ENCODE peak calls at places on chromosomes 4 and X, in eight cellular contexts. One of them, this sample, is unnamed. For H3K4me1, the result is how much of the 10 kb centered on the place peaks cover.

GRCh38 chr4:5963611-5964010 is 54.6 kb downstream of the C4orf50 start:
- DNase-seq in upper lobe of right lung: peak
- DNase-seq in stomach: no peak
- DNase-seq in fibroblast of lung: no peak
- DNase-seq in heart right ventricle: no peak
- DNase-seq in cardiac muscle cell: peak
- DNase-seq in lung: no peak
- DNase-seq in mucosa of descending colon: no peak
- DNase-seq in this sample: no peak

GRCh38 chrX:23752740-23753435 is 9.8 kb upstream of the ACOT9 start:
- DNase-seq in upper lobe of right lung: no peak
- DNase-seq in stomach: no peak
- DNase-seq in fibroblast of lung: peak
- DNase-seq in heart right ventricle: no peak
- DNase-seq in cardiac muscle cell: no peak
- DNase-seq in lung: no peak
- DNase-seq in mucosa of descending colon: no peak
- DNase-seq in this sample: no peak

GRCh38 chr4:135508006-135508714 is 1306.6 kb upstream of the PABPC4L start:
- DNase-seq in upper lobe of right lung: no peak
- DNase-seq in stomach: no peak
- DNase-seq in fibroblast of lung: peak
- DNase-seq in heart right ventricle: no peak
- DNase-seq in cardiac muscle cell: no peak
- DNase-seq in lung: no peak
- DNase-seq in mucosa of descending colon: no peak
- DNase-seq in this sample: no peak

GRCh38 chr4:54898163-54898562 is 227.2 kb downstream of the KDR start:
- DNase-seq in upper lobe of right lung: no peak
- DNase-seq in stomach: no peak
- DNase-seq in fibroblast of lung: no peak
- DNase-seq in heart right ventricle: no peak
- DNase-seq in cardiac muscle cell: no peak
- DNase-seq in lung: no peak
- DNase-seq in mucosa of descending colon: no peak
- DNase-seq in this sample: no peak

GRCh38 chrX:40313269-40313668 is 215.5 kb upstream of the BCOR start:
- DNase-seq in upper lobe of right lung: no peak
- DNase-seq in stomach: no peak
- DNase-seq in fibroblast of lung: no peak
- DNase-seq in heart right ventricle: no peak
- DNase-seq in cardiac muscle cell: no peak
- DNase-seq in lung: no peak
- DNase-seq in mucosa of descending colon: no peak
- DNase-seq in this sample: no peak

GRCh38 chrX:36436286-36436860 is 516.8 kb downstream of the CFAP47 start:
- DNase-seq in upper lobe of right lung: no peak
- DNase-seq in stomach: no peak
- DNase-seq in fibroblast of lung: no peak
- DNase-seq in heart right ventricle: no peak
- DNase-seq in cardiac muscle cell: no peak
- DNase-seq in lung: no peak
- DNase-seq in mucosa of descending colon: no peak
- DNase-seq in this sample: no peak

GRCh38 chr4:142707397-142707796 is 138.7 kb downstream of the INPP4B start:
- DNase-seq in upper lobe of right lung: no peak
- DNase-seq in stomach: no peak
- DNase-seq in fibroblast of lung: no peak
- DNase-seq in heart right ventricle: no peak
- DNase-seq in cardiac muscle cell: no peak
- DNase-seq in lung: no peak
- DNase-seq in mucosa of descending colon: no peak
- DNase-seq in this sample: no peak

GRCh38 chr4:65344278-65344825 is 325.9 kb downstream of the EPHA5 start:
- DNase-seq in upper lobe of right lung: no peak
- DNase-seq in stomach: no peak
- DNase-seq in fibroblast of lung: peak
- DNase-seq in heart right ventricle: no peak
- DNase-seq in cardiac muscle cell: no peak
- DNase-seq in lung: no peak
- DNase-seq in mucosa of descending colon: no peak
- DNase-seq in this sample: no peak

GRCh38 chr4:148004228-148004813 is 272.4 kb downstream of the ARHGAP10 start:
- DNase-seq in upper lobe of right lung: no peak
- DNase-seq in stomach: no peak
- DNase-seq in fibroblast of lung: no peak
- DNase-seq in heart right ventricle: peak
- DNase-seq in cardiac muscle cell: no peak
- DNase-seq in lung: no peak
- DNase-seq in mucosa of descending colon: no peak
- DNase-seq in this sample: no peak

GRCh38 chr4:3291411-3291968 is 1.3 kb upstream of the RGS12 start:
- DNase-seq in upper lobe of right lung: peak
- DNase-seq in stomach: peak
- DNase-seq in fibroblast of lung: no peak
- DNase-seq in heart right ventricle: no peak
- DNase-seq in cardiac muscle cell: peak
- DNase-seq in lung: peak
- DNase-seq in mucosa of descending colon: peak
- DNase-seq in this sample: no peak

GRCh38 chr4:82839624-82840023 is 41.0 kb upstream of the SCD5 start:
- DNase-seq in upper lobe of right lung: no peak
- DNase-seq in stomach: no peak
- DNase-seq in fibroblast of lung: peak
- DNase-seq in heart right ventricle: no peak
- DNase-seq in cardiac muscle cell: no peak
- DNase-seq in lung: no peak
- DNase-seq in mucosa of descending colon: no peak
- DNase-seq in this sample: no peak

GRCh38 chr4:61210186-61210939 is 10.2 kb downstream of the ADGRL3 start:
- DNase-seq in upper lobe of right lung: no peak
- DNase-seq in stomach: no peak
- DNase-seq in fibroblast of lung: no peak
- DNase-seq in heart right ventricle: no peak
- DNase-seq in cardiac muscle cell: no peak
- DNase-seq in lung: no peak
- DNase-seq in mucosa of descending colon: no peak
- DNase-seq in this sample: no peak

DNA sequence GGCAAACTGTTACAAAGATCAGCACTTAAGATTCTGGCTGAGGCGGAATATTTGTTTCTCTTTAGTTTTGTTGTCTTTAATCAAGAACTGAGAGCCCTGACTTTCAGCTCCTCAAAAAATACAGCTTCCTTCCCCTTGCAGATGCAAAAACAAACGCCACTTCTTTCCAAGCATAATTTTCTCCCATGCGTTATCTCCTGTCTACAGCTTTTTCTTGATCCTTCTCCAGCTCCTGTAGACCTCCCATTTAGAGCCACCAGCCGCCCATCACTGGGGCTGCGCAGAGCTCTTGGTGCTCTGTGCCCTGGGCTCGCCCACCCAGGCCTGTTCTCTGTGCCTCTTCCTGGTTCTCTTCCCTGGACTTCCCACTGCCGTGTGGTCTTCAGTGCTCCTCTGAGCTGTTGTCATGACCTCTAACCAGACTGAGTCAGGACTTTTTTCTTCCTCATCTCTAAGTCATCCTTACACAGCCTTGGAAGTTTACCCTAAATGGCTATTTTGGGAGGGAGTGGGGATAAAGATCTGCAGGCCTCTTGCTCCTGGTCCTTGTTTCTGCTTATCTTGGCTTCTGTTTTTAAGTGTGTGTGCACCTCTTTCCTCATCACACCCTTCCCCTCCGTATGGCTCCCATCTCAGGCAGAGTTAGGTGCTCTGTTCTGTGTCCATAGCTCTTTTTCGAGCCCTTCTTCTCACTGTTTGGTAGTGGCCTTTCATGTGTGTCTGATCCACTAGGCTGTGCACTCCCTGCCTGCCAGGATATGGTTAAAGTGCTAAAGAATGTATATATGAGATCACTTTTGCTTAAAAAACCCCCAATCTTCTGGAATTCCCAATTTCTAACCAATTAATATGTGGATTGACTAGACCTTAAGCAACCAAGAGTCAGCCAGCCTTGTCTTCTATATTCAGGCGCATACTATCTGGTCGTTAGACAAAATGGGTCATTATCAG is 122.5 kb downstream of the PTTG2 start:
- DNase-seq in upper lobe of right lung: no peak
- DNase-seq in stomach: no peak
- DNase-seq in fibroblast of lung: peak
- DNase-seq in heart right ventricle: no peak
- DNase-seq in cardiac muscle cell: no peak
- DNase-seq in lung: no peak
- DNase-seq in mucosa of descending colon: no peak
- DNase-seq in this sample: no peak
- H3K4me1 ChIP-seq in upper lobe of right lung: under half
- H3K4me1 ChIP-seq in stomach: under half
- H3K4me1 ChIP-seq in fibroblast of lung: under half
- H3K4me1 ChIP-seq in heart right ventricle: half or more
- H3K4me1 ChIP-seq in cardiac muscle cell: under half
- H3K4me1 ChIP-seq in lung: under half
- H3K4me1 ChIP-seq in mucosa of descending colon: under half
- H3K4me1 ChIP-seq in this sample: half or more

GRCh38 chr4:45668086-45668485 is 455.8 kb downstream of the GABRG1 start:
- DNase-seq in upper lobe of right lung: no peak
- DNase-seq in stomach: no peak
- DNase-seq in fibroblast of lung: no peak
- DNase-seq in heart right ventricle: no peak
- DNase-seq in cardiac muscle cell: no peak
- DNase-seq in lung: no peak
- DNase-seq in mucosa of descending colon: no peak
- DNase-seq in this sample: no peak

GRCh38 chr4:45661893-45662292 is 462.0 kb downstream of the GABRG1 start:
- DNase-seq in upper lobe of right lung: no peak
- DNase-seq in stomach: no peak
- DNase-seq in fibroblast of lung: no peak
- DNase-seq in heart right ventricle: no peak
- DNase-seq in cardiac muscle cell: no peak
- DNase-seq in lung: no peak
- DNase-seq in mucosa of descending colon: no peak
- DNase-seq in this sample: no peak

GRCh38 chr4:45662996-45663395 is 460.9 kb downstream of the GABRG1 start:
- DNase-seq in upper lobe of right lung: no peak
- DNase-seq in stomach: peak
- DNase-seq in fibroblast of lung: peak
- DNase-seq in heart right ventricle: peak
- DNase-seq in cardiac muscle cell: peak
- DNase-seq in lung: peak
- DNase-seq in mucosa of descending colon: no peak
- DNase-seq in this sample: no peak

GRCh38 chr4:45663495-45664148 is 460.2 kb downstream of the GABRG1 start:
- DNase-seq in upper lobe of right lung: no peak
- DNase-seq in stomach: no peak
- DNase-seq in fibroblast of lung: no peak
- DNase-seq in heart right ventricle: no peak
- DNase-seq in cardiac muscle cell: peak
- DNase-seq in lung: no peak
- DNase-seq in mucosa of descending colon: no peak
- DNase-seq in this sample: no peak
- H3K4me3 ChIP-seq in upper lobe of right lung: no peak
- H3K4me3 ChIP-seq in stomach: no peak
- H3K4me3 ChIP-seq in fibroblast of lung: no peak
- H3K4me3 ChIP-seq in heart right ventricle: no peak
- H3K4me3 ChIP-seq in cardiac muscle cell: no peak
- H3K4me3 ChIP-seq in lung: no peak
- H3K4me3 ChIP-seq in mucosa of descending colon: no peak
- H3K4me3 ChIP-seq in this sample: no peak

DNA sequence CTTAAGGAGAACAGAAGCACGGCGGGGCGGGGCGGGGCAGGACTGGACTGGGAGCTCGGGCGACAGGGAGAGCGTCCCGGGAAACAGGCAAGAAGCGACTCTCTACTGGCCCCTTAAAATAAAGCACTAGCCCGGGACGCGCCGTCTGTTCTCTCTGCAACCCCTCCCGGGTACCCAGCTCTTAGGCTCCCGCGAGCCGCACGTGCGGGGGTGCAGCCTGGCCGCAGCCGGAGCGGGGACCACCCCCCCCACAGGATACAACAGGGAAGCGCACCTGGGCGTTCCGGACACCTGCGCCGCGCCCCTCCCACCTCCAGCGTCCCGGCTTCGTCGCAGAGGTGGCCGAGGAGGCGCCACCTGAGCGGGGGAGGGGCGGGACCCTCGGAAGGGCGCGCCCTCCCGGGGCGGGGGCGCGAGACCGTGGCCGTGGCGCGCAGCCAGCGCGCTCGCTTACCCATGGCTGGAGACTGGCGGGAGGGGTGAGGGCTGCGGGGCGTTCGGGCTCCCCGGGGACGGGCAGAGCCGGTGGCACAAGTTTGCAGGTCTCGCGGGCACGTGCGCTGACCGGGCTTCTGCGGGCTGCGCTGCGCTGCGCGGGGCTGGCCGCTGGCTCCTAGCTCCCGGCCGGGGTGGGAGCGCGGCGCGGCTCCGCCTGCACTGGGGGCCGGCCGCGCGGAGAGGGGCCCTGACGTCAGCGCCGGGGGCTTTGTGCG is 91.5 kb downstream of the GEMIN8 start:
- DNase-seq in upper lobe of right lung: peak
- DNase-seq in stomach: peak
- DNase-seq in fibroblast of lung: peak
- DNase-seq in heart right ventricle: peak
- DNase-seq in cardiac muscle cell: peak
- DNase-seq in lung: no peak
- DNase-seq in mucosa of descending colon: peak
- DNase-seq in this sample: peak
- H3K4me1 ChIP-seq in upper lobe of right lung: under half
- H3K4me1 ChIP-seq in stomach: under half
- H3K4me1 ChIP-seq in fibroblast of lung: under half
- H3K4me1 ChIP-seq in heart right ventricle: under half
- H3K4me1 ChIP-seq in cardiac muscle cell: under half
- H3K4me1 ChIP-seq in lung: under half
- H3K4me1 ChIP-seq in mucosa of descending colon: under half
- H3K4me1 ChIP-seq in this sample: under half

GRCh38 chr4:153937289-153937688 is 148.4 kb upstream of the SFRP2 start:
- DNase-seq in upper lobe of right lung: no peak
- DNase-seq in stomach: no peak
- DNase-seq in fibroblast of lung: no peak
- DNase-seq in heart right ventricle: no peak
- DNase-seq in cardiac muscle cell: no peak
- DNase-seq in lung: no peak
- DNase-seq in mucosa of descending colon: no peak
- DNase-seq in this sample: no peak

GRCh38 chr4:153940916-153941315 is 152.0 kb upstream of the SFRP2 start:
- DNase-seq in upper lobe of right lung: no peak
- DNase-seq in stomach: no peak
- DNase-seq in fibroblast of lung: no peak
- DNase-seq in heart right ventricle: no peak
- DNase-seq in cardiac muscle cell: no peak
- DNase-seq in lung: no peak
- DNase-seq in mucosa of descending colon: no peak
- DNase-seq in this sample: no peak

GRCh38 chr4:153943738-153944415 is 155.0 kb upstream of the SFRP2 start:
- DNase-seq in upper lobe of right lung: no peak
- DNase-seq in stomach: no peak
- DNase-seq in fibroblast of lung: no peak
- DNase-seq in heart right ventricle: no peak
- DNase-seq in cardiac muscle cell: no peak
- DNase-seq in lung: no peak
- DNase-seq in mucosa of descending colon: no peak
- DNase-seq in this sample: no peak

GRCh38 chr4:153936121-153936520 is 147.2 kb upstream of the SFRP2 start:
- DNase-seq in upper lobe of right lung: no peak
- DNase-seq in stomach: no peak
- DNase-seq in fibroblast of lung: no peak
- DNase-seq in heart right ventricle: no peak
- DNase-seq in cardiac muscle cell: no peak
- DNase-seq in lung: no peak
- DNase-seq in mucosa of descending colon: no peak
- DNase-seq in this sample: no peak

GRCh38 chr4:153939570-153939969 is 150.7 kb upstream of the SFRP2 start:
- DNase-seq in upper lobe of right lung: no peak
- DNase-seq in stomach: no peak
- DNase-seq in fibroblast of lung: no peak
- DNase-seq in heart right ventricle: no peak
- DNase-seq in cardiac muscle cell: no peak
- DNase-seq in lung: no peak
- DNase-seq in mucosa of descending colon: no peak
- DNase-seq in this sample: no peak
- H3K4me3 ChIP-seq in upper lobe of right lung: no peak
- H3K4me3 ChIP-seq in stomach: no peak
- H3K4me3 ChIP-seq in fibroblast of lung: no peak
- H3K4me3 ChIP-seq in heart right ventricle: no peak
- H3K4me3 ChIP-seq in cardiac muscle cell: no peak
- H3K4me3 ChIP-seq in lung: no peak
- H3K4me3 ChIP-seq in mucosa of descending colon: no peak
- H3K4me3 ChIP-seq in this sample: no peak

This sample was measured in spleen.